ENCODE peak calls at places on chromosomes 16 and 17, in nine cellular contexts. S is GM23248, C is hepatocyte, Y is cardiac muscle cell, O is suprapubic skin, Q is left lung, W is right cardiac atrium, I is colonic mucosa, J is A549. L is an unnamed sample.

GRCh38 chr16:50901062-50901461 is 159.2 kb downstream of the CYLD start:
- DNase-seq in S (no peak), C (no peak), Q (no peak), I (no peak), O (no peak), J (no peak), Y (no peak), W (no peak), L (no peak)

GRCh38 chr17:72702998-72703397 is 389.5 kb downstream of the SLC39A11 start:
- DNase-seq in I (no peak), C (no peak), W (no peak), O (no peak), Q (no peak), S (no peak), J (no peak), Y (peak; percentile 54), L (no peak)

GRCh38 chr17:17575360-17576251 is 15.9 kb downstream of the PEMT start:
- DNase-seq in J (no peak), S (peak; percentile 12), Q (no peak), O (no peak), I (no peak), W (no peak), Y (no peak), C (no peak), L (no peak)

GRCh38 chr16:80517846-80518245 is 22.9 kb upstream of the DYNLRB2 start:
- DNase-seq in Q (no peak), Y (no peak), J (no peak), C (no peak), I (no peak), W (no peak), O (no peak), S (no peak), L (no peak)

GRCh38 chr16:31138621-31139578 is 3.4 kb upstream of the PRSS8 start:
- DNase-seq in W (peak; percentile 67), C (peak; percentile 82), I (peak; percentile 83), O (no peak), J (peak; percentile 64), Q (peak; percentile 89), Y (peak; percentile 64), S (peak; percentile 60), L (peak; percentile 92)

GRCh38 chr17:65930140-65930715 is 261.7 kb downstream of the CEP112 start:
- DNase-seq in O (no peak), S (peak; percentile 10), W (no peak), Q (no peak), Y (no peak), J (no peak), C (no peak), I (no peak), L (no peak)

GRCh38 chr17:12402963-12403622 is 262.6 kb upstream of the MYOCD start:
- DNase-seq in Y (no peak), O (no peak), C (no peak), S (peak; percentile 32), J (peak; percentile 91), W (no peak), I (no peak), Q (no peak), L (no peak)

GRCh38 chr16:13863075-13863765 is 56.7 kb upstream of the ERCC4 start:
- DNase-seq in Q (no peak), W (no peak), S (no peak), I (no peak), J (no peak), C (no peak), O (no peak), Y (peak; percentile 4), L (no peak)

GRCh38 chr16:27721548-27722265 is 171.8 kb downstream of the KATNIP start:
- DNase-seq in O (peak; percentile 91), S (peak; percentile 81), C (peak; percentile 58), I (peak; percentile 57), W (peak; percentile 89), Q (no peak), Y (peak; percentile 100), J (no peak), L (peak; percentile 57)

GRCh38 chr17:32388613-32389459 is 38.9 kb downstream of the ZNF207 start:
- DNase-seq in Y (peak; percentile 51), Q (no peak), S (no peak), C (no peak), I (no peak), J (no peak), W (no peak), O (no peak), L (no peak)

GRCh38 chr17:70332356-70332755 is 163.0 kb downstream of the KCNJ2 start:
- DNase-seq in Q (no peak), W (no peak), C (no peak), Y (no peak), S (no peak), I (peak; percentile 59), J (no peak), O (no peak), L (no peak)

GRCh38 chr17:70338946-70339354 is 169.6 kb downstream of the KCNJ2 start:
- DNase-seq in J (no peak), O (no peak), Y (no peak), W (no peak), S (no peak), Q (no peak), C (no peak), I (no peak), L (no peak)

GRCh38 chr17:70332811-70333210 is 163.5 kb downstream of the KCNJ2 start:
- DNase-seq in S (no peak), O (no peak), Q (no peak), C (no peak), I (no peak), Y (no peak), J (no peak), W (no peak), L (no peak)

GRCh38 chr17:70336411-70336810 is 167.1 kb downstream of the KCNJ2 start:
- DNase-seq in Y (no peak), I (no peak), C (no peak), Q (no peak), O (no peak), J (no peak), S (no peak), W (no peak), L (no peak)
- H3K27ac ChIP-seq in Y (no peak overlapping the region), I (no peak overlapping the region), C (no peak overlapping the region), Q (no peak overlapping the region), O (no peak overlapping the region), J (no peak overlapping the region), S (no peak overlapping the region), W (no peak overlapping the region), L (no peak overlapping the region)

DNA sequence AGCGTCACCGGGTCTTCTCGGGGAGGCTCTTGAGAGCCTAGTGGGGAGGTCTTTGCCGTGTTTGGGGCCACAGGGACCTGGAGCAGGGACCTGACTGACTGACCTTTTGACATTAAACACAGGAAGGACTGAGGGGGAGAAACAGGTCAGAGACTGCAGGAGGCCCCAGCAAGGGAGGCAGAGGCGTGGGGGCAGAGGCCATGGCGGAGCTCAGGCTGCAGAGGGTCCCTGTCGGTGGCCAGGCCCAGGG is 41.6 kb upstream of the GSE1 start:
- DNase-seq in Q (peak; percentile 59), Y (no peak), S (no peak), I (no peak), W (no peak), C (no peak), O (no peak), J (no peak), L (no peak)
- H3K4me1 ChIP-seq in Q (peaks cover 94% of the 10 kb centered on the region), Y (peaks cover 63% of the 10 kb centered on the region), S (peaks cover 15% of the 10 kb centered on the region), I (peaks cover 54% of the 10 kb centered on the region), W (peaks cover 21% of the 10 kb centered on the region), C (peaks cover 63% of the 10 kb centered on the region), O (peaks cover 63% of the 10 kb centered on the region), J (no peaks in the 10 kb centered on the region), L (peaks cover 78% of the 10 kb centered on the region)

DNA sequence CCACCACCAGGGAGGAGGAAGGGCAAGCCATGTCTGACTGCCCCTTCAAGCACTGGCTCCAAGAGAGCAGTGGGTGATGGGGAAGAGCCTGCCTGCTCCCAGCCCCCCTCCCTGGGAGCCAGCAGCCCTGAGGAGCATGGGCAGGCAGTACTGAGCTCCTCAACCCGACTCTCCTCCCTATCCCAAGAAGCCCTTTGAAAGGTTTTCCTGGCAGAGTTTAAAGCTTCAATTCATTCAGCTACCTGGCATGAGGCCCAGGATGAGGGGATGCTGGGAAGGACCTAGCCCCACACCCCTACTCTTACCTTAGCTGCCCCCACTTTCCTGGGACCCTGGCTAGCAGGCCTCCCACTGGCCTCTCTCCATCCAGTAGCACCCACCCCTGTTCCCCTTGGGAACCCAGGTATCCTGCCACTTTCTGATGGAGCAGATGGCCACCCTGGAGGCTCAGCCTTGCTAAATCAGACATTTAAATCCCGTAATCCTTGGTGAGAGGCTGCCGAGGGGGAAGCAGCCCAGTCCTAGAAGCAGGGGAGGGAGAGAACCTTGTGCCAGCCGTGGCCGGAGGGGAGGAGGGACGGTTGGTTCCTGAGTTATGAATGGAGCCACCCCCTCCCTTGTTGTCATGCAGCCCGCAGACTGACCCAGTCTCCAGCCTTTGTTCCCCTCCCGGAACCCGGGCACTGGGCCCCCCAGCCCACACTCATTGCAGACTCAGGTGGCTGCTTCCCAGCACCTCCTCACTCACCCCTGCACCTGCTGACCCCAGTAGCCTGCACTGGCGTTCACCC is 17.1 kb downstream of the ATP1B2 start:
- DNase-seq in Y (no peak), J (no peak), C (no peak), Q (peak; percentile 62), O (no peak), S (no peak), I (no peak), W (no peak), L (no peak)
- H3K4me3 ChIP-seq in Y (no peak overlapping the region), J (no peak overlapping the region), C (no peak overlapping the region), Q (no peak overlapping the region), O (no peak overlapping the region), S (no peak overlapping the region), I (no peak overlapping the region), W (no peak overlapping the region), L (no peak overlapping the region)

GRCh38 chr17:39114744-39115534 is 36.5 kb downstream of the PLXDC1 start:
- DNase-seq in I (no peak), W (no peak), C (peak; percentile 38), Y (peak; percentile 45), Q (no peak), S (peak; percentile 87), J (no peak), O (no peak), L (no peak)
- H3K27ac ChIP-seq in I (peak overlapping the region; percentile 24), W (no peak overlapping the region), C (peak overlapping the region; percentile 16), Y (no peak overlapping the region), Q (no peak overlapping the region), S (peak overlapping the region; percentile 88), J (no peak overlapping the region), O (peak overlapping the region; percentile 14), L (no peak overlapping the region)

DNA sequence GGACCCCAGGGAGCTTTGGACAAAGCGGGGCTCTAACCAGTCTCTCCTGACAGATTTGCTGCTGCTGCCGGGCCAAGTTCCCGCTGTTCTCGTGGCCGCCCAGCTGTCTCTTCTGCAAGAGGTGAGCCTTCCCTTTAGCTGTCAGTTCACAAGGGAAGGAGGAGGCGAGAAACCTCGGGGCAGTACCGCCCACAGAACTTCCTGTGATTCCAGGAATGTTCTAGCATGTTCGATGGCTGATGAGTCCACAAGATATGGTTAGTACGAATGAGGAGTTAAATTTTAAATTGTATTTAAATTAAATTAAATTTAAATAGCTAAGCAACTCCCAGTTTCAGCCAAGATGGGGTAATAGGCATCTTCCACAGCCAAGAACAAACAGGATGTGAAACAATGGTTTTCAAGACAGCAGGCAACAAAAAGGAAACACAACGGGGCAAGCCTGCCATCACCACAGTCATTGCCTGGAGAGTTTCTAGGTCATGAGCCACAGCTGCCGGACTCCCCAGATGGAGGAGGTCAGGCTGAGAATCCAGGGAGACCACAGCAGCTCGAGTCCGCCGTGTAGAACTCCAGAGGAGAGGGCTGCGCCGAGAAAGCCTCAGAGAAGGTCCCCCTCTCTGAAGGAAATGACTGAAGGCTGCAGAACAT is 9.5 kb upstream of the TCF25 start:
- DNase-seq in O (no peak), I (no peak), C (no peak), W (no peak), Y (peak; percentile 73), J (no peak), Q (no peak), S (peak; percentile 25), L (peak; percentile 76)
- H3K4me1 ChIP-seq in O (peaks cover 21% of the 10 kb centered on the region), I (peaks cover 8% of the 10 kb centered on the region), C (no peaks in the 10 kb centered on the region), W (no peaks in the 10 kb centered on the region), Y (no peaks in the 10 kb centered on the region), J (peaks cover 4% of the 10 kb centered on the region), Q (peaks cover 30% of the 10 kb centered on the region), S (peaks cover 11% of the 10 kb centered on the region), L (peaks cover 18% of the 10 kb centered on the region)

L was measured in upper lobe of right lung.